ENCODE peak calls at places on chromosomes 1 and 21, in seven cellular contexts. D is cardiac fibroblast, B is DMS53, N is ascending aorta, V is left ventricle myocardium superior, H is AG04450, O is left colon. X is an unnamed sample.

GRCh38 chr1:63463248-63463647 is 59.8 kb downstream of the ITGB3BP start:
- DNase-seq in D (peak; percentile 93), B (no peak), N (no peak), V (no peak), H (no peak), O (no peak), X (no peak)

GRCh38 chr1:109229531-109230127 is 15.9 kb downstream of the SARS1 start:
- DNase-seq in D (no peak), B (no peak), N (no peak), V (no peak), H (no peak), O (no peak), X (no peak)

GRCh38 chr1:198672124-198672523 is 33.3 kb downstream of the PTPRC start:
- DNase-seq in D (peak; percentile 75), B (no peak), N (no peak), V (no peak), H (no peak), O (no peak), X (peak; percentile 15)

GRCh38 chr1:106080608-106081325 is 975.7 kb upstream of the PRMT6 start:
- DNase-seq in D (no peak), B (peak; percentile 77), N (no peak), V (no peak), H (no peak), O (no peak), X (no peak)

GRCh38 chr1:31007462-31007991 is 58.0 kb downstream of the PUM1 start:
- DNase-seq in D (peak; percentile 84), B (no peak), N (no peak), V (no peak), H (peak; percentile 62), O (no peak), X (no peak)

GRCh38 chr1:185345913-185346717 is 29.1 kb upstream of the IVNS1ABP start:
- DNase-seq in D (no peak), B (no peak), N (no peak), V (no peak), H (no peak), O (no peak), X (no peak)

GRCh38 chr1:109802901-109803561 is 39.3 kb upstream of the EPS8L3 start:
- DNase-seq in D (no peak), B (no peak), N (peak; percentile 68), V (no peak), H (no peak), O (no peak), X (no peak)

GRCh38 chr1:51301152-51301843 is 29.1 kb downstream of the TTC39A start:
- DNase-seq in D (no peak), B (no peak), N (no peak), V (no peak), H (no peak), O (no peak), X (no peak)

GRCh38 chr1:26288311-26288941 is 8.5 kb downstream of the SH3BGRL3 start:
- DNase-seq in D (no peak), B (peak; percentile 20), N (no peak), V (no peak), H (no peak), O (peak; percentile 47), X (no peak)

GRCh38 chr1:51330331-51331201 is at the start of gene TTC39A:
- DNase-seq in D (no peak), B (peak; percentile 85), N (no peak), V (peak; percentile 44), H (no peak), O (peak; percentile 40), X (no peak)

GRCh38 chr1:42085596-42085995 is 67.6 kb upstream of the GUCA2B start:
- DNase-seq in D (peak; percentile 16), B (no peak), N (no peak), V (no peak), H (no peak), O (no peak), X (no peak)

GRCh38 chr1:81756872-81757271 is 43.9 kb upstream of the ADGRL2 start:
- DNase-seq in D (peak; percentile 14), B (no peak), N (no peak), V (no peak), H (no peak), O (no peak), X (no peak)

GRCh38 chr1:233109121-233109520 is 158.7 kb downstream of the NTPCR start:
- DNase-seq in D (no peak), B (no peak), N (no peak), V (no peak), H (no peak), O (no peak), X (no peak)

GRCh38 chr1:207470927-207471326 is 16.8 kb downstream of the CR2 start:
- DNase-seq in D (no peak), B (no peak), N (no peak), V (no peak), H (no peak), O (no peak), X (no peak)

GRCh38 chr1:225462714-225463574 is 35.1 kb upstream of the LBR start:
- DNase-seq in D (peak; percentile 24), B (peak; percentile 14), N (no peak), V (no peak), H (no peak), O (peak; percentile 55), X (no peak)

GRCh38 chr1:183568176-183569041 is 21.9 kb downstream of the NCF2 start:
- DNase-seq in D (peak; percentile 42), B (no peak), N (no peak), V (no peak), H (no peak), O (no peak), X (no peak)

GRCh38 chr1:247681288-247681897 is 1.9 kb upstream of the OR13G1 start:
- DNase-seq in D (peak; percentile 80), B (peak; percentile 90), N (no peak), V (no peak), H (no peak), O (peak; percentile 35), X (peak; percentile 2)

GRCh38 chr1:108573183-108573582 is 13.3 kb downstream of the EEIG2 start:
- DNase-seq in D (no peak), B (no peak), N (no peak), V (no peak), H (no peak), O (no peak), X (no peak)

GRCh38 chr1:209104646-209105045 is 478.9 kb upstream of the CAMK1G start:
- DNase-seq in D (no peak), B (no peak), N (no peak), V (no peak), H (no peak), O (no peak), X (no peak)

GRCh38 chr1:48061162-48062136 is 64.3 kb upstream of the TRABD2B start:
- DNase-seq in D (peak; percentile 59), B (peak; percentile 88), N (peak; percentile 84), V (peak; percentile 41), H (no peak), O (peak; percentile 64), X (peak; percentile 38)

GRCh38 chr21:23960769-23961168 is 1646.5 kb downstream of the MRPL39 start:
- DNase-seq in D (no peak), B (peak; percentile 57), N (no peak), V (no peak), H (no peak), O (no peak), X (no peak)

GRCh38 chr1:179599623-179600249 is 8.1 kb downstream of the TDRD5 start:
- DNase-seq in D (peak; percentile 52), B (peak; percentile 87), N (no peak), V (no peak), H (no peak), O (peak; percentile 43), X (peak; percentile 20)

GRCh38 chr21:15682977-15683376 is 46.8 kb upstream of the USP25 start:
- DNase-seq in D (peak; percentile 85), B (peak; percentile 74), N (no peak), V (no peak), H (no peak), O (no peak), X (no peak)

GRCh38 chr1:226653311-226653921 is 85.7 kb downstream of the ITPKB start:
- DNase-seq in D (no peak), B (no peak), N (no peak), V (peak; percentile 14), H (no peak), O (no peak), X (no peak)

GRCh38 chr21:26966978-26967913 is at the start of gene ADAMTS5:
- DNase-seq in D (peak; percentile 81), B (peak; percentile 69), N (peak; percentile 70), V (peak; percentile 71), H (no peak), O (peak; percentile 9), X (no peak)

GRCh38 chr1:43617011-43617410 is 32.9 kb upstream of the KDM4A start:
- DNase-seq in D (no peak), B (no peak), N (no peak), V (no peak), H (no peak), O (no peak), X (no peak)

GRCh38 chr1:160209656-160210046 is 4.5 kb downstream of the PEA15 start:
- DNase-seq in D (no peak), B (no peak), N (no peak), V (peak; percentile 77), H (no peak), O (no peak), X (no peak)

GRCh38 chr1:67559222-67559700 is 125.7 kb upstream of the GADD45A start:
- DNase-seq in D (peak; percentile 71), B (peak; percentile 23), N (peak; percentile 83), V (peak; percentile 59), H (no peak), O (no peak), X (peak; percentile 31)

GRCh38 chr21:46215436-46216131 is 13.0 kb downstream of the LSS start:
- DNase-seq in D (no peak), B (no peak), N (peak; percentile 58), V (no peak), H (no peak), O (no peak), X (no peak)

GRCh38 chr1:183517401-183517800 is 45.1 kb downstream of the SMG7 start:
- DNase-seq in D (peak; percentile 36), B (no peak), N (no peak), V (no peak), H (no peak), O (no peak), X (no peak)